ENCODE peak calls at places on chromosomes 6 and 20, in four cellular contexts. I, U, P and B are unnamed samples.

GRCh38 chr6:138945354-138945753 is 42.7 kb downstream of the REPS1 start:
- DNase-seq in I (no peak), U (no peak), P (no peak), B (peak)

GRCh38 chr20:24296477-24297380 is 172.7 kb upstream of the SYNDIG1 start:
- DNase-seq in I (no peak), U (no peak), P (no peak), B (no peak)

GRCh38 chr6:168394606-168395005 is 46.4 kb upstream of the SMOC2 start:
- DNase-seq in I (no peak), U (no peak), P (no peak), B (no peak)

GRCh38 chr20:20435453-20435852 is 67.5 kb downstream of the INSM1 start:
- DNase-seq in I (no peak), U (no peak), P (no peak), B (no peak)

GRCh38 chr6:63964347-63964746 is 328.7 kb downstream of the PHF3 start:
- DNase-seq in I (no peak), U (no peak), P (no peak), B (no peak)

GRCh38 chr6:113482771-113483170 is 374.4 kb upstream of the MARCKS start:
- DNase-seq in I (no peak), U (no peak), P (no peak), B (no peak)

GRCh38 chr6:22737331-22737730 is 168.0 kb downstream of the HDGFL1 start:
- DNase-seq in I (no peak), U (peak), P (peak), B (peak)

GRCh38 chr6:125957845-125958244 is 1.3 kb downstream of the HINT3 start:
- DNase-seq in I (no peak), U (no peak), P (peak), B (no peak)

GRCh38 chr6:73790572-73790971 is 94.6 kb downstream of the CD109 start:
- DNase-seq in I (no peak), U (no peak), P (no peak), B (no peak)

GRCh38 chr6:1391692-1392309 is 2.4 kb downstream of the FOXF2 start:
- DNase-seq in I (no peak), U (no peak), P (no peak), B (no peak)

GRCh38 chr20:58716476-58717277 is 24.1 kb downstream of the NPEPL1 start:
- DNase-seq in I (no peak), U (peak), P (no peak), B (peak)

GRCh38 chr20:3727333-3728035 is 5.0 kb upstream of the HSPA12B start:
- DNase-seq in I (no peak), U (peak), P (peak), B (no peak)

GRCh38 chr6:30490031-30490876 is 945 bp downstream of the HLA-E start:
- DNase-seq in I (no peak), U (peak), P (peak), B (peak)

GRCh38 chr6:124055986-124056385 is 252.3 kb downstream of the NKAIN2 start:
- DNase-seq in I (no peak), U (no peak), P (no peak), B (no peak)

GRCh38 chr6:92109256-92109655 is 1310.1 kb downstream of the EPHA7 start:
- DNase-seq in I (no peak), U (no peak), P (no peak), B (no peak)

GRCh38 chr6:92110390-92110789 is 1309.0 kb downstream of the EPHA7 start:
- DNase-seq in I (no peak), U (no peak), P (no peak), B (no peak)

GRCh38 chr6:92114797-92115196 is 1304.6 kb downstream of the EPHA7 start:
- DNase-seq in I (no peak), U (no peak), P (no peak), B (no peak)

DNA sequence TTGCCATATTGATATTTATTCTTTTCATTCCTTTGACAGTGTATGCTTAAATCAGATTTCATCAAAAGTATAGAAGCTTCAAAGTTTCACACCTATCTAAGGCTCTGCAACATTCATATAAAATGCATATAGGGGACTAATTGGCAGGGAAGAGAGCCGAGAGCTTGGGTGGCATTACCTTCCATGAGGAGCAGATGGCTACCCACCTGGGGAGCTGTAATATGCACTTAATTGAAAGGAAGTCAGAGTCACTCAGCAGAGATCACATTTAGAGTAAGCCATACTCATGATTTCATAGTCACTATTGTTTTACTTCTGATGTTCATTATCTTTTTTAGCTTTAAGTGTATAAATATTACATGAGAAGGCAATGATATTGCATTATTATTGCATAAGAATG is 1305.3 kb downstream of the EPHA7 start:
- DNase-seq in I (no peak), U (no peak), P (no peak), B (no peak)
- TF ChIP-seq CTCF in I (no peak), U (no peak), P (no peak), B (no peak)

GRCh38 chr6:160102956-160103824 is 18.4 kb upstream of the SLC22A1 start:
- DNase-seq in I (no peak), U (no peak), P (peak), B (peak)
- TF ChIP-seq CTCF in I (peak), U (no peak), P (peak), B (peak)

DNA sequence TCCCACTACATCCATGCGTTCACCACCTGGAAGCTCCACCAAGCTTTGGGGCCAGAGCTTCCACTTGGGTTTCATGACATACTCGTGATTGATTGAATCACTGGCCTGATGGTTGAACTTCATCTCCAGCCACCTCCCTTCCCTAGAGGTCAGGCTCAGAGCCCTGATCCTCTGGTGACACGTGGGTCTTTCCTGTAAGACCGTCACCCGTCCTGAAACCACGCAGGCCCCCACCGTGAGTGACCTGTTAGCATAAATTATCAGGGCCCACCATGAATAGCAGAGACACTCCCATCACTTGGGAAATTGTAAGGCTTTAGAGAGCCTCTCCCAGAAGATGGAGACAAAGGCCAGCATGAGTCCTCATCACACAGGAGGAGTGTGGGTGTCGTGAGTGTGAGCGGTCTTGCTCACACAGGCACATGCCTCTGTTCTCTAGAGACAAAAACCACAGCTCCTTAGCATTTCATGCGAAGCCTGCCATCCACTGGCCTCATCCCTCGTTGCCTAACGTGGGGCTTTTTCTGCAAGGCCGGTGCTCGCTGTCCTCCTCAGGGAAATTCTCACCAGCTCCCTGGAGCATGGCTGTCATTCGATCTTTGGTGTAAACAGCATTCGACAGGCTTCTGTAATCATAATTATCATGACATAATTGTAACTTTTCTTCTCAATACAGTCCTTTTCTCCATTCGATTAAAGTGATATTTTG is 65.1 kb upstream of the DUSP22 start:
- DNase-seq in I (no peak), U (no peak), P (no peak), B (no peak)
- TF ChIP-seq CTCF in I (no peak), U (no peak), P (no peak), B (no peak)

DNA sequence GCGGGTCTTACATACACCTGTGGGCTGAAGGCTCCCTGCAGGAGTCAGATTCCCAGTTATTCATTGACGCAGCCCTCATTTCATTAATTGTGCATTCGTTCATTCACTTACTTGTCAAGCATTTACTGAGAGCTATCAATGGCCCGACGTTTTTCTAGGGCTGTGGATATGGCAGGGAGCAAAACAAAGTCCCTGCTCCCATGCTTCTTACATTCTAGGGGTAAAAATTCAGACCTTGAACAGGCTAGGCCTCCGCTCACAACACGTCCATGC is 369 bp upstream of the NSFL1C start:
- DNase-seq in I (no peak), U (no peak), P (no peak), B (no peak)
- TF ChIP-seq CTCF in I (peak), U (no peak), P (no peak), B (peak)

GRCh38 chr6:17585766-17586502 is 14.2 kb upstream of the FAM8A1 start:
- DNase-seq in I (no peak), U (no peak), P (no peak), B (no peak)
- TF ChIP-seq CTCF in I (peak), U (no peak), P (peak), B (peak)

GRCh38 chr6:151284431-151285060 is 44.8 kb downstream of the AKAP12 start:
- DNase-seq in I (no peak), U (no peak), P (no peak), B (no peak)

GRCh38 chr6:151275566-151275965 is 35.8 kb downstream of the AKAP12 start:
- DNase-seq in I (no peak), U (no peak), P (no peak), B (no peak)

GRCh38 chr6:151284012-151284411 is 44.2 kb downstream of the AKAP12 start:
- DNase-seq in I (no peak), U (no peak), P (no peak), B (no peak)

GRCh38 chr6:151276112-151276745 is 36.5 kb downstream of the AKAP12 start:
- DNase-seq in I (no peak), U (no peak), P (peak), B (peak)

GRCh38 chr6:151279891-151280290 is 40.1 kb downstream of the AKAP12 start:
- DNase-seq in I (no peak), U (no peak), P (no peak), B (no peak)
- TF ChIP-seq CTCF in I (no peak), U (no peak), P (no peak), B (no peak)

GRCh38 chr20:63439866-63440265 is 32.6 kb downstream of the KCNQ2 start:
- DNase-seq in I (no peak), U (no peak), P (no peak), B (no peak)

GRCh38 chr20:63440366-63440955 is 32.0 kb downstream of the KCNQ2 start:
- DNase-seq in I (no peak), U (no peak), P (no peak), B (no peak)

GRCh38 chr20:63441136-63441776 is 31.2 kb downstream of the KCNQ2 start:
- DNase-seq in I (no peak), U (no peak), P (no peak), B (no peak)

GRCh38 chr20:63443606-63444395 is 28.7 kb downstream of the KCNQ2 start:
- DNase-seq in I (no peak), U (no peak), P (no peak), B (no peak)

DNA sequence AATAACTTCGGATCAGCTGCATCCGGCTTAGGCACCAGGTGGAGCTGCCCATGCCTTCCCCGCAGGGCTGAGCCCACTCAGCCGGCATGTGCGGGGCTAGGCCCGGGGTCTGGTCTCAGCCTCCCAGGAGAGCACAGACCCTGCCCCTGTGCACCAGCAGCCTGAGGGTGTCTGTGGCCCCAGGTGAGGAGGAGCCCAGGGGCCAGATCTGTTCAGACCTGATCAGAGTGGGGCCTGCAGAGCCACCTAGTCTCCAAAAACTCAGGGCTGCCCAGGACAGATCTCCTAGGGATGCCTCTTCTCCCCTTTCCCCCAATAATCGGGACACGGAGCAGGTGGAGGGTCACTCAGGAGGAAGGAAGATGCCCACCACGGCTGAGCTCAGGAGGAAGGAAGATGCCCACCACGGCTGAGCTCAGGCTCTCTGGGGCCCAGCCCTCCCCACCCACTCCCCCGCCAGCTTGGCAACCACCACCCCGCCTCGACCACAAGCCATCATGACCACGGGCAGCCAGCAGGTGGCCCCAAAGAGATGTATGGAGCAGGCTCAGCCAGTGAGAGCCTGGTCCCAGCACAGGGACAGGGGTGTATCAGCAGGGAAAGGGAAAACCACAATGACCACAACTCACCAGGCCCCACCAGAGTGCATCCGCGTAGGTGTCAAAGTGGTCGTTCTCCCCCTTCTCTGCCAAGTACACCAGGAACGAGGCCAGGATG is 30.5 kb downstream of the KCNQ2 start:
- DNase-seq in I (no peak), U (no peak), P (peak), B (peak)
- TF ChIP-seq CTCF in I (peak), U (no peak), P (peak), B (peak)

GRCh38 chr20:56955673-56956072 is 310.8 kb downstream of the BMP7 start:
- DNase-seq in I (no peak), U (no peak), P (no peak), B (no peak)

GRCh38 chr20:56952258-56952929 is 314.0 kb downstream of the BMP7 start:
- DNase-seq in I (no peak), U (no peak), P (no peak), B (no peak)

GRCh38 chr20:56953055-56953586 is 313.3 kb downstream of the BMP7 start:
- DNase-seq in I (no peak), U (no peak), P (no peak), B (no peak)

GRCh38 chr20:56956536-56956935 is 309.9 kb downstream of the BMP7 start:
- DNase-seq in I (no peak), U (no peak), P (no peak), B (no peak)

DNA sequence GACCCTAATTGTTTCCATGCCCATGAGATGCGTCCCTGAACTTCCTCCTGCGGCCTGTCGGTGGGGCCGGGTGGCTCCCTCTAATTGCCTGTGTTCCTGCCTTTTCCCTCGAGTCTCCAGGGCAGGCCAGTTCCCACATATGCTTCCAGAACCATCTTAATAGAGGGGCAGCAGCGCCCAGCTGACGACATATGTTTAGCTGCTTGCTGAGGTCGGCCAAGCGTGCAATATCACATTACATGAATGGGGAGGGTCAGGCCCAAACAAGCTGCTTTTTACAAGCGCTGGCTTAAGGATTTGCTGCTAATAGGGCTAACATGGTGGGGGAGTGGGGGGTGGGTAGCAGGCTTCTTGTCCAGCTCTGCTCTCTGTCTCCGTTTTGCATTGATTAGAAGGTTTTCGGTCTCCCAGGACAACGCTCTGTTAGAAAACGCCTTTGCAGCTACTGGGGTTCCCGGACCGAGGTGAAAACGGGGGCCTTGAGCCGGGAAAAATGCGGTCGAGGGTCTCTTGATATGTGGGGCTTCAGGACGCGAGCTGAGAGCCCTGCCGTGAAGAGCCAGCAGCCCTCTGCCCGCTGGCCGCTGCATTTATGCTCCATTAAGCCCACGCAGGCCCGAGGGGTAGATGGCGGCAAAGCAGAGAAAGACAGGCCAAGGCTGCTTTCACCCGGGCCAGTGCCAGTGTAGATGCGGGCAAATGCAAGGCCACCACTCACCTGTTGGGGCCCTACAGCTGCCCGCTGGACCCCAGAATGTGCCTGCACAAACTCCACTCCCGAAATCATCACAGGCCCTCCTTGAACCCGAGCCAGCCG is 308.5 kb downstream of the BMP7 start:
- DNase-seq in I (no peak), U (no peak), P (no peak), B (peak)
- TF ChIP-seq CTCF in I (no peak), U (no peak), P (no peak), B (peak)

DNA sequence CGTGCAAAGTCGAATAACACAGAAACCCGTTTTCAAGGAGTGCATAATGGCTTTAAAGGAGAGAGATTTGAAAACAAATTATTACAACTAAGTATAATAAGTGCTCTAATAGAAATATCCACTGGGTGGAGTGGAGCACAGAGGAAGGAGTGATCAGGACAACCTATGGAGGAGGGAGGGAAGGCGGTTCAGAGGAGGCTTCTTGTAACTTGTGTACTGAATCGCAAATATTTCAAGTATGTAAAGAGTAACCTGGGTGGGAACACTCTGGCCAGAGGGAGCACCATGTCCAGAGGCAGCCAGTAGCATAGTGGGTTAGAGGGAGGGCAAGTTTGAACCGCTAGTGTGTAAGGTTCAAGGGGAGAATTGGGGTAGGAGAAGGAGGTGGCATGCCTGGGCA is 21.6 kb upstream of the TNFAIP3 start:
- DNase-seq in I (no peak), U (no peak), P (no peak), B (no peak)
- TF ChIP-seq CTCF in I (no peak), U (no peak), P (peak), B (no peak)

DNA sequence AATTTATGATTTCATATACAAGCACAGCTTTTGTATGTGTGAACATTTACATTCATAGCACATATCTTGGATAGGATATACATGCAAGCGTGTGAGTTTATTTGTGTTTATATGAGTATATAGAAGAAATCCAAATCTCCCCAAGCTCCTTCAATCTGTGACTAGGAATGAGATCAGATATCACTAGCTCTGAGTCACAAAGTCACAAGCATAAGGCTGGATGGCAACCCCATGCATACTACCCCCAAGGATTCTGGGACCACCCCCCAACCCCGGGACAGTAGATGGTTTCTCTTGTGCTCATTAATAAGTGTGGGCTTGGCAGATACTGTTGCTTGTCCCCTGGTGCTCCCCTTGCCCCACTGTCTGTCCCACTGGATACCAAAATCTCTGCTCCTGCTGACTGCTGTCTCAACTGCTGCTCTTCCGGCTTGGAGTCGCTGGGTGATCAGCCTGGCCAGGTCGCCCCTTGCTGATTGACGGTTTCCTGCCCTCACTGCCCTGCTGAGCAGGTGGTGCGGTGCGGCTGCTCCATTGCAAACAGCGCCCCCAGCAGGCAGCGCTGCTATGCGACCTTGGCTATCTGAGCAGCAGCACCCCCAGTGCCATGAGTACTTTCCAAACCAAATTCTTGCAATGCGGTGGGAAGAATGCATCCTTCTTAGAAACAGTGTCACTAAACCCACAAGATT is 279.4 kb downstream of the CD83 start:
- DNase-seq in I (no peak), U (no peak), P (no peak), B (no peak)
- TF ChIP-seq CTCF in I (peak), U (no peak), P (peak), B (peak)